ENCODE peak calls at places on chromosomes 1 and 21, in four cellular contexts. Z is GM20000, C is nephron progenitor cell, J is lung. E is an unnamed sample.

GRCh38 chr1:201740086-201740541 is 88.8 kb upstream of the IPO9 start:
- DNase-seq in Z (no peak), C (peak; percentile 54), J (no peak), E (no peak)

GRCh38 chr1:110737206-110737605 is 62.5 kb upstream of the KCNA3 start:
- DNase-seq in Z (no peak), C (no peak), J (no peak), E (no peak)

GRCh38 chr1:42844592-42845140 is 1.7 kb upstream of the ZNF691 start:
- DNase-seq in Z (no peak), J (no peak), C (no peak), E (no peak)

GRCh38 chr1:50975436-50975835 is 5.4 kb downstream of the CDKN2C start:
- DNase-seq in C (no peak), J (no peak), Z (no peak), E (no peak)

GRCh38 chr1:212205843-212206242 is 79.4 kb upstream of the PPP2R5A start:
- DNase-seq in J (no peak), Z (no peak), C (no peak), E (no peak)

GRCh38 chr1:232328496-232329102 is 301.3 kb downstream of the SIPA1L2 start:
- DNase-seq in Z (no peak), C (no peak), J (no peak), E (no peak)

GRCh38 chr1:232164078-232164963 is 465.6 kb downstream of the SIPA1L2 start:
- DNase-seq in Z (no peak), J (no peak), C (no peak), E (no peak)

GRCh38 chr1:245621589-245621988 is 466.8 kb downstream of the KIF26B start:
- DNase-seq in J (no peak), Z (no peak), C (no peak), E (no peak)

GRCh38 chr21:33124879-33125278 is 54.9 kb downstream of the OLIG1 start:
- DNase-seq in Z (no peak), C (no peak), J (no peak), E (no peak)

GRCh38 chr1:24082372-24082771 is 29.6 kb downstream of the MYOM3 start:
- DNase-seq in Z (no peak), C (no peak), J (no peak), E (no peak)

GRCh38 chr1:3373175-3373574 is 81.3 kb upstream of the ARHGEF16 start:
- DNase-seq in J (no peak), Z (no peak), C (no peak), E (no peak)

GRCh38 chr1:203271962-203272632 is 33.2 kb upstream of the BTG2 start:
- DNase-seq in J (no peak), C (no peak), Z (no peak), E (no peak)

GRCh38 chr1:44283524-44284173 is 70.4 kb downstream of the DMAP1 start:
- DNase-seq in C (peak; percentile 26), Z (no peak), J (peak; percentile 35), E (no peak)

GRCh38 chr1:4467241-4467640 is 187.2 kb upstream of the AJAP1 start:
- DNase-seq in Z (no peak), C (no peak), J (no peak), E (no peak)

GRCh38 chr1:116667577-116668105 is at the start of gene IGSF3:
- DNase-seq in C (peak; percentile 88), J (peak; percentile 77), Z (peak; percentile 89), E (peak; percentile 62)

GRCh38 chr1:227215863-227216510 is 102.3 kb downstream of the CDC42BPA start:
- DNase-seq in J (no peak), Z (no peak), C (no peak), E (no peak)

GRCh38 chr1:207633226-207633625 is 11.7 kb upstream of the CR1L start:
- DNase-seq in Z (no peak), J (no peak), C (no peak), E (no peak)

GRCh38 chr1:51516639-51517158 is 2.4 kb downstream of the EPS15 start:
- DNase-seq in C (no peak), J (no peak), Z (no peak), E (no peak)

GRCh38 chr1:175612286-175612685 is 131.1 kb downstream of the TNR start:
- DNase-seq in J (no peak), C (no peak), Z (no peak), E (no peak)

GRCh38 chr1:3462356-3463012 is 8.0 kb downstream of the ARHGEF16 start:
- DNase-seq in J (no peak), Z (no peak), C (no peak), E (no peak)

GRCh38 chr1:116375884-116376733 is 3.1 kb downstream of the ATP1A1 start:
- DNase-seq in J (peak; percentile 84), Z (no peak), C (peak; percentile 29), E (no peak)

GRCh38 chr1:188706742-188707141 is 1770.9 kb downstream of the BRINP3 start:
- DNase-seq in C (no peak), Z (no peak), J (no peak), E (no peak)

GRCh38 chr1:30083800-30084464 is 639.5 kb downstream of the MATN1 start:
- DNase-seq in J (no peak), Z (no peak), C (no peak), E (no peak)

GRCh38 chr21:36820176-36821031 is 121.5 kb downstream of the SIM2 start:
- DNase-seq in Z (no peak), J (no peak), C (peak; percentile 71), E (no peak)

GRCh38 chr1:220824031-220824989 is 37.6 kb downstream of the MTARC1 start:
- DNase-seq in C (no peak), Z (no peak), J (no peak), E (no peak)

GRCh38 chr1:179445593-179445992 is 79.8 kb downstream of the AXDND1 start:
- DNase-seq in C (no peak), Z (no peak), J (no peak), E (no peak)

GRCh38 chr1:198220428-198220827 is 63.6 kb downstream of the NEK7 start:
- DNase-seq in Z (no peak), J (no peak), C (no peak), E (no peak)

GRCh38 chr1:179599623-179600249 is 8.1 kb downstream of the TDRD5 start:
- DNase-seq in C (peak; percentile 16), Z (peak; percentile 22), J (no peak), E (peak; percentile 16)

GRCh38 chr1:207021139-207021861 is 11.3 kb downstream of the C1orf116 start:
- DNase-seq in C (no peak), Z (no peak), J (no peak), E (no peak)

GRCh38 chr1:24002664-24003063 is 22.5 kb upstream of the SRSF10 start:
- DNase-seq in C (no peak), J (no peak), Z (no peak), E (no peak)

GRCh38 chr1:166908942-166909341 is 32.9 kb upstream of the TADA1 start:
- DNase-seq in Z (no peak), J (no peak), C (no peak), E (no peak)

GRCh38 chr1:3577711-3578432 is 33.4 kb downstream of the MEGF6 start:
- DNase-seq in J (no peak), Z (no peak), C (no peak), E (no peak)

GRCh38 chr1:182795563-182796228 is 6.1 kb downstream of the NPL start:
- DNase-seq in C (no peak), Z (no peak), J (no peak), E (no peak)

GRCh38 chr1:169712309-169712631 is 850 bp upstream of the SELL start:
- DNase-seq in C (no peak), Z (no peak), J (no peak), E (no peak)
- TF ChIP-seq CTCF in C (peak; percentile 16), Z (no peak), J (no peak), E (no peak)

DNA sequence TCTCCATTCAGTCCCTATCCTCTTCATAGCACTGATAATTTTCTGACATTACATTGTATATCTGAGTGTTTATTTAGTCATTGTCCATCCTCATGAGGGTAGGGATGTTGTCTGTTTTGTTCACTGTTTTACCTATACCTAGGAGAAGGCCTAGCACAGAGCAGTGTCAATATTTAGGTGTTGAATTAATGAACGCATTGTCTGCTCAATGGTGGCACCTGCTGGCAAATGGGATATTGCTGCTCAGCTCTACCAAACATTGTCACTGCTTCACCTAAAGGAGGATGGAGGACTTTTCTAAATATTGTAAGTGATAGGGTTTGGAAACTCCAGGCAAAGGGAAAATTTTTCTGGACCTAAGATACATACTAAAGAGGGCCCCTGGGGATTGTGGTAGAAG is 243.9 kb downstream of the RRAGC start:
- DNase-seq in C (no peak), J (no peak), Z (no peak), E (no peak)
- TF ChIP-seq CTCF in C (no peak), J (no peak), Z (no peak), E (peak; percentile 39)

DNA sequence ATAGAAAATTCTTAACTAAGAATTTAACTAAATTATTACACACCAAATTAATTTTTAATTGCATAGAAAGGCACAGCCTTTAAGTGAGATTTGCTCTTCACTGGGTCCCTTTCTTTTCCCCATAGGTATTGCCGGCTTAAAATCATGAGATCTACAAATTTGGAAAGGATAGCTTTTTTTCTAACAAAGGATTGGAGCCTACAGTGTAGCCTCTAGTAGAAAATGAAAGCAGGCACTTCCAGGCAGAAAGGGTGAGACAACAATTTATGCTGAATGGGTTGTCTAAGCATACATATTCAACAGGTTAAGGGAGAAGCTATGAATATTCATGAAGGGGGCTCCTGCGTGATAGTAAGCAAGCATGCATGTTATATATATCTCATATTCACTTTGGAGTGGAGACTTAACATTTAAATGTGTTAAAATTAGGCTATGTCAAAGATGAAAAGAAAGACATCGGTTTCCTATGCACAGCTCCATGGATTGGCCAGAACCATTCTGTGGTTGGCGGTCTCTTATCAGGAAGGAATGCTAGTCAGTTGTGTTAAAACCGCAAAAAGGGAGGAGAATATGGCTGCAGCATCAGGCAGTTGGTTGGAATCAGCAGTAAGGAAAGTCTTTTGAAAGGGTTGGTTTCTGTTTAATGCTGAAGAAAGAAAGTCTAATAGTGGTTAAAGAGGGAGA is 66.0 kb downstream of the VCAM1 start:
- DNase-seq in C (no peak), Z (no peak), J (no peak), E (no peak)
- TF ChIP-seq CTCF in C (no peak), Z (no peak), J (no peak), E (no peak)

GRCh38 chr21:46211786-46212720 is 16.5 kb downstream of the LSS start:
- DNase-seq in J (no peak), Z (no peak), C (no peak), E (no peak)

GRCh38 chr21:46212721-46213484 is 15.7 kb downstream of the LSS start:
- DNase-seq in C (no peak), J (no peak), Z (no peak), E (no peak)

GRCh38 chr21:46208761-46209721 is 19.5 kb downstream of the LSS start:
- DNase-seq in C (no peak), J (no peak), Z (no peak), E (no peak)

GRCh38 chr21:46211376-46211775 is 17.2 kb downstream of the LSS start:
- DNase-seq in J (no peak), C (no peak), Z (no peak), E (no peak)

DNA sequence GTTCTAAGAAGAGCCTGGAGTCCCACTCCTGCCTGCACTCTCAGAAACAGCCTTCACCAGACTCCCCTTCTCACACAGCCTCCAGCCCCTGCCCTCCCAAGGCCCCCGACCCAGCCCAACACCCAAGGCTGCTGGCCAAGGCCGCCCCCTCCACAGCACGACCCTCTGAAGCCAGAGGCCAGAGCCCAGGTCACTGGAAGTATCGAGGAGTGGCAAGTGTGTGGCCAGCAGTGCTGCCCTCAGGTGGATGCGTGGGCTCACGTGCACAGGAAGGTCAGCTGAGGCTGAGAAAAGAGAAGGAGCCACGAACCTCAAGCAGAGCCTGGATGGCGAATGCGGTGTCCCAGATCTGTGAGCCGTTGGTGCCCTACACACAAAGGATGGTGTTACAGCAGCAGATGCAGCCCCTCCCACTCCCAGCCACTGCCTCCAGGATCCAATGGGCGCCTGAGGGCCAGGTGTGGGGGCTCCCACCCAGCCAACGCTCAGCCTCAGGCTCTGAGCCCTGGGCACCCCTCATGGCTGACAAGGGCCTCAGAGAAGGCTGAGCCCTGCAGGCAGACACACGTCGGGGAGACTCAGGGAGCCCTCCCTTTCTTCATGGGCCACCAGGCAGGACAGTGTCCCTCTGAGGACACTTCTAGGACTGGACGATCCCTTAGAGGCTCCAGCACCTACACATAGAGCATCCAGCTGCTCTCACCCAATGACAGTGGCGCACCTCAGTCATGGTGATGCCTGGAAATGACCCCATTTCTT is 18.0 kb downstream of the LSS start:
- DNase-seq in Z (no peak), C (no peak), J (no peak), E (no peak)
- TF ChIP-seq CTCF in Z (no peak), C (no peak), J (no peak), E (no peak)